ENCODE peak calls at places on chromosomes 11 and 22, in four cellular contexts. O is MM.1S, D is hepatocyte, I is GM23248. U is an unnamed sample.

GRCh38 chr11:28346721-28347120 is 238.5 kb downstream of the METTL15 start:
- DNase-seq in O (no peak), D (no peak), I (no peak), U (no peak)

GRCh38 chr11:46369458-46370152 is 11.9 kb upstream of the MDK start:
- DNase-seq in O (peak; percentile 41), D (peak; percentile 86), I (peak; percentile 80), U (no peak)

GRCh38 chr11:95886462-95886861 is 37.4 kb downstream of the MTMR2 start:
- DNase-seq in O (no peak), D (no peak), I (no peak), U (peak; percentile 2)

GRCh38 chr11:77081381-77081851 is 14.6 kb downstream of the CAPN5 start:
- DNase-seq in O (no peak), D (no peak), I (no peak), U (no peak)

GRCh38 chr11:62665075-62665629 is at the start of the genes C11orf98 and CSKMT:
- DNase-seq in O (peak; percentile 93), D (peak; percentile 96), I (peak; percentile 96), U (peak; percentile 77)

GRCh38 chr22:23114721-23115020 is 27.1 kb downstream of the RSPH14 start:
- DNase-seq in O (no peak), D (no peak), I (no peak), U (no peak)

GRCh38 chr11:848380-848931 is 5.8 kb downstream of the TSPAN4 start:
- DNase-seq in O (peak; percentile 49), D (peak; percentile 71), I (peak; percentile 63), U (no peak)

GRCh38 chr22:44878483-44879300 is 126.3 kb downstream of the ARHGAP8 start:
- DNase-seq in O (no peak), D (no peak), I (no peak), U (no peak)

GRCh38 chr11:119876841-119877240 is 147.8 kb upstream of the NECTIN1 start:
- DNase-seq in O (no peak), D (no peak), I (no peak), U (no peak)

GRCh38 chr11:235180-235997 is 753 bp downstream of the SIRT3 start:
- DNase-seq in O (no peak), D (no peak), I (no peak), U (no peak)

GRCh38 chr11:77400775-77401469 is 73.0 kb downstream of the PAK1 start:
- DNase-seq in O (no peak), D (no peak), I (no peak), U (no peak)

GRCh38 chr22:48218889-48219420 is 1456.5 kb downstream of the TBC1D22A start:
- DNase-seq in O (no peak), D (no peak), I (no peak), U (no peak)

GRCh38 chr22:36234919-36235318 is 4.4 kb downstream of the APOL2 start:
- DNase-seq in O (no peak), D (no peak), I (no peak), U (no peak)

GRCh38 chr22:43901976-43902643 is 10.3 kb upstream of the PNPLA5 start:
- DNase-seq in O (no peak), D (no peak), I (peak; percentile 26), U (no peak)

GRCh38 chr11:35792148-35792845 is 129.7 kb downstream of the TRIM44 start:
- DNase-seq in O (no peak), D (no peak), I (no peak), U (no peak)

GRCh38 chr11:94325681-94326080 is 21.3 kb downstream of the IZUMO1R start:
- DNase-seq in O (peak; percentile 21), D (peak; percentile 33), I (peak; percentile 47), U (no peak)

GRCh38 chr11:44709966-44710365 is 16.8 kb upstream of the TSPAN18 start:
- DNase-seq in O (no peak), D (no peak), I (peak; percentile 58), U (no peak)

GRCh38 chr11:77057938-77058474 is 8.8 kb upstream of the CAPN5 start:
- DNase-seq in O (no peak), D (no peak), I (no peak), U (no peak)

GRCh38 chr11:17951685-17952388 is 61.0 kb downstream of the SERGEF start:
- DNase-seq in O (no peak), D (no peak), I (no peak), U (no peak)

GRCh38 chr11:16911658-16912057 is 102.6 kb downstream of the PLEKHA7 start:
- DNase-seq in O (no peak), D (no peak), I (no peak), U (no peak)

GRCh38 chr22:48842976-48843375 is 984.7 kb downstream of the BRD1 start:
- DNase-seq in O (no peak), D (no peak), I (no peak), U (no peak)

GRCh38 chr22:34015642-34016041 is 95.4 kb upstream of the LARGE1 start:
- DNase-seq in O (no peak), D (no peak), I (no peak), U (no peak)

GRCh38 chr11:77510095-77510494 is 36.2 kb upstream of the PAK1 start:
- DNase-seq in O (no peak), D (no peak), I (no peak), U (no peak)

GRCh38 chr11:126115253-126115540 is 52.5 kb upstream of the CDON start:
- DNase-seq in O (no peak), D (peak; percentile 68), I (peak; percentile 68), U (no peak)

GRCh38 chr11:18650859-18651557 is 16.9 kb upstream of the SPTY2D1 start:
- DNase-seq in O (peak; percentile 78), D (peak; percentile 60), I (peak; percentile 66), U (no peak)

GRCh38 chr11:83241291-83241946 is 44.7 kb downstream of the CCDC90B start:
- DNase-seq in O (peak; percentile 51), D (peak; percentile 79), I (peak; percentile 81), U (peak; percentile 23)

GRCh38 chr22:49148895-49149418 is 678.7 kb downstream of the BRD1 start:
- DNase-seq in O (no peak), D (no peak), I (no peak), U (no peak)

GRCh38 chr11:132430352-132431091 is 1060.1 kb downstream of the NTM start:
- DNase-seq in O (no peak), D (no peak), I (peak; percentile 49), U (no peak)

GRCh38 chr11:20310596-20311394 is 52.7 kb upstream of the HTATIP2 start:
- DNase-seq in O (no peak), D (no peak), I (no peak), U (no peak)

GRCh38 chr11:8709002-8709672 is 26.5 kb downstream of the RPL27A start:
- DNase-seq in O (no peak), D (peak; percentile 72), I (peak; percentile 58), U (no peak)

GRCh38 chr22:19271856-19272535 is 19.5 kb downstream of the CLTCL1 start:
- DNase-seq in O (no peak), D (peak; percentile 29), I (no peak), U (no peak)

GRCh38 chr11:114348200-114349191 is 51.8 kb downstream of the C11orf71 start:
- DNase-seq in O (peak; percentile 26), D (peak; percentile 80), I (peak; percentile 74), U (peak; percentile 44)

GRCh38 chr22:48889887-48890692 is 937.6 kb downstream of the BRD1 start:
- DNase-seq in O (no peak), D (no peak), I (no peak), U (no peak)

GRCh38 chr11:83656931-83657330 is 370.8 kb upstream of the CCDC90B start:
- DNase-seq in O (no peak), D (no peak), I (no peak), U (no peak)

GRCh38 chr22:24270556-24271405 is at the start of gene SPECC1L:
- DNase-seq in O (peak; percentile 91), D (peak; percentile 97), I (peak; percentile 97), U (peak; percentile 57)

GRCh38 chr11:128406365-128406706 is 181.0 kb downstream of the ETS1 start:
- DNase-seq in O (peak; percentile 94), D (no peak), I (peak; percentile 53), U (no peak)

GRCh38 chr11:122979815-122980656 is 1.6 kb downstream of the BSX start:
- DNase-seq in O (no peak), D (no peak), I (no peak), U (no peak)
- TF ChIP-seq EZH2 in O (no peak), D (peak; percentile 51), I (peak; percentile 92), U (peak; percentile 96)

GRCh38 chr11:115475564-115475963 is 28.7 kb downstream of the CADM1 start:
- DNase-seq in O (no peak), D (no peak), I (no peak), U (no peak)
- H3K4me3 ChIP-seq in O (no peak overlapping the region), D (no peak overlapping the region), I (no peak overlapping the region), U (no peak overlapping the region)

GRCh38 chr22:18057568-18058209 is 20.1 kb upstream of the PEX26 start:
- DNase-seq in O (peak; percentile 57), D (peak; percentile 89), I (peak; percentile 100), U (peak; percentile 86)

GRCh38 chr22:18058770-18059169 is 19.0 kb upstream of the PEX26 start:
- DNase-seq in O (no peak), D (no peak), I (no peak), U (no peak)

GRCh38 chr22:18059991-18060390 is 17.8 kb upstream of the PEX26 start:
- DNase-seq in O (no peak), D (no peak), I (no peak), U (no peak)

GRCh38 chr22:18060646-18061620 is 16.9 kb upstream of the PEX26 start:
- DNase-seq in O (no peak), D (peak; percentile 76), I (peak; percentile 88), U (no peak)

DNA sequence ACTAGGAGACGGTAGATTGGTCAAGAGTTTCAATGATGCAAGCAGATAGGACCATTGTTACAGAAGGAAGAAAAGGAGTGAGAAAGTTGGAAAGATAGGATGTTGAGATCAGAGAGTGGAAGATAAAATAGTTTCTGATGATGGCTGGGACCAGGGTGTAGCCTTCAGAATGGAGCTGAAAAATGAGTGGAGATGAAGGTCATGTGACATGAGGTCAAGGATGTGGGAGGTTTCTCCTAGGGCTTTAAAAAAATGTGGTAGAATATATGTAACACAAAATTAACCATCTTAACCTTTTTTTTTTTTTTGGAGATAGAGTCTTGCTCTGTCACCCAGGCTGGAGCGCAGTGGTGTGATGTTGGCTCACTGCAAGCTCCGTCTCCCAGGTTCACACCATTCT is 18.3 kb upstream of the PEX26 start:
- DNase-seq in O (no peak), D (no peak), I (no peak), U (no peak)
- H3K4me1 ChIP-seq in O (peaks cover 24% of the 10 kb centered on the region), D (peaks cover 49% of the 10 kb centered on the region), I (peaks cover 48% of the 10 kb centered on the region), U (peaks cover 57% of the 10 kb centered on the region)

GRCh38 chr11:1919428-1920127 is at the start of gene TNNT3:
- DNase-seq in O (no peak), D (no peak), I (peak; percentile 16), U (no peak)
- TF ChIP-seq EZH2 in O (no peak), D (no peak), I (no peak), U (no peak)

GRCh38 chr11:12556788-12557384 is 117.3 kb upstream of the TEAD1 start:
- DNase-seq in O (no peak), D (peak; percentile 73), I (peak; percentile 94), U (no peak)
- H3K4me3 ChIP-seq in O (no peak overlapping the region), D (no peak overlapping the region), I (peak overlapping the region; percentile 20), U (no peak overlapping the region)

GRCh38 chr22:38870312-38870741 is 1.7 kb downstream of the CBX6 start:
- DNase-seq in O (peak; percentile 82), D (peak; percentile 94), I (peak; percentile 93), U (no peak)
- H3K4me1 ChIP-seq in O (peaks cover 30% of the 10 kb centered on the region), D (peaks cover 20% of the 10 kb centered on the region), I (peaks cover 6% of the 10 kb centered on the region), U (peaks cover 27% of the 10 kb centered on the region)